ENCODE peak calls at places on chromosome 13, in four cellular contexts. B is thoracic aorta, Z is WTC11, H is pancreas. D is an unnamed sample.

GRCh38 chr13:28641600-28641926 is 17.4 kb upstream of the POMP start:
- DNase-seq in B (no peak), H (no peak), Z (no peak), D (no peak)

GRCh38 chr13:101979825-101980224 is 422.0 kb downstream of the FGF14 start:
- DNase-seq in Z (no peak), B (no peak), H (no peak), D (no peak)

GRCh38 chr13:29993716-29994488 is 143.5 kb upstream of the UBL3 start:
- DNase-seq in Z (no peak), B (no peak), H (no peak), D (no peak)

GRCh38 chr13:29449726-29450125 is 145.8 kb downstream of the SLC7A1 start:
- DNase-seq in H (no peak), B (no peak), Z (no peak), D (no peak)

GRCh38 chr13:97948041-97948440 is 5.4 kb upstream of the IPO5 start:
- DNase-seq in B (no peak), H (no peak), Z (no peak), D (no peak)

GRCh38 chr13:51625555-51626345 is 41.5 kb downstream of the WDFY2 start:
- DNase-seq in B (no peak), H (peak; percentile 75), Z (no peak), D (no peak)

GRCh38 chr13:23899555-23899954 is 2.3 kb upstream of the C1QTNF9B start:
- DNase-seq in H (no peak), B (no peak), Z (no peak), D (no peak)

GRCh38 chr13:73718248-73718647 is 416.0 kb downstream of the KLF12 start:
- DNase-seq in Z (no peak), B (no peak), H (no peak), D (no peak)

GRCh38 chr13:71621152-71622124 is 245.6 kb downstream of the DACH1 start:
- DNase-seq in H (no peak), B (no peak), Z (no peak), D (no peak)

GRCh38 chr13:84443463-84443862 is 561.2 kb upstream of the SLITRK1 start:
- DNase-seq in B (no peak), H (no peak), Z (no peak), D (no peak)

GRCh38 chr13:86892330-86892729 is 778.8 kb upstream of the SLITRK5 start:
- DNase-seq in B (no peak), Z (no peak), H (no peak), D (no peak)

GRCh38 chr13:66159526-66159925 is 1070.6 kb downstream of the PCDH9 start:
- DNase-seq in H (no peak), Z (no peak), B (no peak), D (no peak)

GRCh38 chr13:50127017-50127725 is 111.9 kb downstream of the KCNRG start:
- DNase-seq in Z (peak; percentile 44), B (no peak), H (peak; percentile 65), D (peak; percentile 26)

GRCh38 chr13:49448753-49449152 is 4.7 kb downstream of the SETDB2 start:
- DNase-seq in H (no peak), Z (no peak), B (no peak), D (no peak)

GRCh38 chr13:32779119-32779518 is 192.9 kb downstream of the PDS5B start:
- DNase-seq in B (no peak), Z (no peak), H (no peak), D (no peak)

GRCh38 chr13:77507931-77508776 is 27.4 kb upstream of the SCEL start:
- DNase-seq in B (no peak), Z (no peak), H (no peak), D (no peak)

GRCh38 chr13:77503398-77503797 is 32.1 kb upstream of the SCEL start:
- DNase-seq in Z (no peak), H (no peak), B (no peak), D (no peak)

GRCh38 chr13:77510156-77510555 is 25.4 kb upstream of the SCEL start:
- DNase-seq in B (no peak), Z (no peak), H (no peak), D (no peak)

GRCh38 chr13:77509221-77509620 is 26.3 kb upstream of the SCEL start:
- DNase-seq in B (no peak), Z (no peak), H (no peak), D (no peak)

DNA sequence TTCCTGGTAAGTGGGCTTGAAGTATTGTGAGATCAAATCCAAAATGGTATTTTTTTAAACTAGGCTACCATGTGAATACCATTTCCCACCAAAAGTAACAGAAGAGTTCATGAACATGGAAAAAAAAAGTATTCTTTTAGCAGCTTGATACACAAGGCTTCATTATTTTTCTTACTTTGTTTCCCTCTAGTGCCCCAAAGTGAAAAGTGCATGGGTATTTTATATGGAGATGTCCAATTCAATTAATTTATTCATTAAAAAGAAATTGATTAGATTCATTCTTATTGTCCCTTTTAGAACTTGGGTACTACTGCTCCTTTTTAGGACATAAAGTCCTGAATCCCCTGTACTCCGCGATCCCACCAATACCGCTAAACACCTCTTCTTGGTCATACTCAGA is 28.6 kb upstream of the SCEL start:
- DNase-seq in Z (no peak), H (no peak), B (no peak), D (no peak)
- TF ChIP-seq CTCF in Z (no peak), H (no peak), B (peak; percentile 27), D (peak; percentile 15)

DNA sequence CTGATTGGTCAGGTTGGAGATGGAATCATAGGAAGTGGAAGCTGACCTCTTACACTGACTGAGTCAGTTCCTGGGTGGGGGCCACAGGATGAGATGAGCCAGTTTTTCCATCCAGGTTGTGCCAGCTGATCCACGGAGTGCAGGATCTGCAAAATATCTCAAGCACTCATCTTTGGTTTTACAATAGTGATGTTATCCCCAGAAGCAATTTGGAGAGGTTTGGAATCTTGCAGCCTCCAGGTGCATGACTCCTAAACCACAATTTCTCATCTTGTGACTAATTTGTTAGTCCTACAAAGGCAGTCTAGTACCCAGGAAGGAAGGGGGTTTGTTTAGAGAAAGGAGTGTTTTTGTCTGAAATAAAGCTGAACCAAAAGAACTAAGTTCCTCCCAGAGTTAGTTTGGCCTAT is 212.8 kb downstream of the SLITRK6 start:
- DNase-seq in Z (no peak), B (no peak), H (no peak), D (no peak)
- TF ChIP-seq CTCF in Z (no peak), B (no peak), H (no peak), D (no peak)

DNA sequence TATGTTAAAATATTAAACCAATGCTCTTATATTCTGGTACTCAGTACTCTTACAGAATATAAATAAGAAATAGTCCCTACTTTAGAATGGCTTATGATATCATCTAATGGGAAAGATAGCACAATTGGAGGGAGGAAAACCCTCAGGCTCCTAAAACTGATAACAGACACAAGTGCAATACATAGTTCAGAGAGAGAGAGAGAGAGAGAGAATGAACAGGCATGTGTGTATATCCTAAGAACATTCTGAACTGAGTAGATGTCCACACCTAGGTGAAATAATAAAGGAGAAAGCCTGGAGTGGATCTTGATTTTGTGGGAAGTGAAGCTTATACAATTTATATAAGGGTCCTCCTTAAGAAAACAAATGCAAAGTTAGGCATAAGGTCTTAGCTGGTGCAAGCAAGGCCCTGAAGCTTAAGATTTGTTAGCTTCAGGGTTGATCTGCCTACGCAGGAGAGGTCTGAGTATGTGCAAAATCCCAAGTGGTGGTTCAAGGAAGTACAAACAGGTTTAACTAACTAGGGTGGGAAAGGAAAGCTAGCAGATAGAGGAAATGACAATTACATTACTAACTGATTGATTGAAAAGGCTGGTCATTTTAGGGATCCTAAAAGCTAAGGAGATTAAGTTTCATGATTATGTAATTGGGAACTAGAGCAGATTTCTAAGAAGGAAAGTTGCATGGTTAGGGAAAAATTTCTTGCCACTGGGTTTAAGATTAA is 53.3 kb downstream of the SOX21 start:
- DNase-seq in B (no peak), H (no peak), Z (no peak), D (no peak)
- TF ChIP-seq CTCF in B (no peak), H (no peak), Z (no peak), D (no peak)

DNA sequence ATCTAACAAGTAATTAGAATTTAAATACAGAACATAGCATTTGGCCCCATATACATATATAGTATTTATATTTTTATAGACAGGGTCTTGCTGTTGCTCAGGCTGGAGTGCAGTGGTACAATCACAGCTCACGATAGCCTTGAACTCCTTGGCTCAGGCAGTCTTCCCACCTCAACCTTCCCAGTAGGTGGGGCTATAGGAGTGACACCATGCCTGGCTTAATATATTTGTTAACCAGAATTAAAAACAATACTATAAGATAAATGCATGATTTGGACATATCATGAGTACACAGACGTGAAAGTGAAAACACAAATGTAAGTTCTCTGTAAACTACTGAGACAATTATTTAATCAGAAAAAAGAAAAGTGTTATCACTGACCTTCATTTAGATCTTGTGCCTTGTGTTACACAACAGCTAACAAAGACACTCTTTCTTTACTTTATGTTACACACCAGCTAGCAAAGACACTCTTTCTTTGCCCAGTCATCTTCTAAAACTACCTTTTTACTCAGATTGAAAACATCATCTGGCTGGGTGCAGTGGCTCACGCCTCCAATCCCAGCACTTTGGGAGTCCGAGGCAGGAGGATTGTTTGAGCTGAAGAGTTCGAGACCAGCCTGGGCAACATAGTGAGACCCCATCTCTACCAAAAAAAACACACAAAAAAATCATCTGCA is 22.6 kb downstream of the CARS2 start:
- DNase-seq in H (no peak), B (no peak), Z (no peak), D (no peak)
- TF ChIP-seq CTCF in H (peak; percentile 59), B (no peak), Z (no peak), D (peak; percentile 37)

DNA sequence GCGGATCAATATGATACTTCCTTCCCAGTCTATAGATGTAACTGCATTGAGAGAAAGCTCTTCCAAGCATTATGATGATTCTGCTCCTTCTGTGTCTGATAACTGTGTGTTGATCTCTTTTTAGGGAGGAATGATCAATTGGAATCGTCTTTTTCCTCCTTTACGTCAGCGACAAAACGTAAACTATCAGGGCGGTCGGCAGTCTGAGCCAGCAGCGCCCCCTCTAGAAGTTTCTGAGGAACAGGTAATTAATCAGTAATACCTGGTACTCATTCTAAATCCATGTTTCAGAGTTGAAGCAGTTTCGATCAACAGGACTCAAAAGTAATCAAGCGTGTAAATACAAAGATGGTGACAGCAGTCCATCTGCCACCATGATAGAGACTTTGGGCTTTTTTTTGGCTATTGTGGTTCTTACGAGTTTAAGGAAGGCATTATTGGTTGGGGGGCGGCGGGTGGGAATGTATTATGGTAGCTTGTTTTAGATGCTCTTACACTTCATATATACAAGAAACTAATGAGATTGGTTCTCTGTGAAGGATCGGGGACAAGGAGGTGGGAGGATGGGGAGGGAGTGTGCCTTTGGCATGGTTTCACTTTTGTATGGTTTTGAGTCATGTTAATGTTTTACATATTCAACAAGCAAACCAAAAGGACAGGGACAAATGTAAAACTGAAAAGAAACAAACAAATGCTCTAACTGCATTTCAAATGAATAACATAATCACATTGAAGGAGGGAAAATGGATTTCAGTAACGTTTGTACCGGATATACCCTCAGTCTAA is 60.7 kb upstream of the GPR183 start:
- DNase-seq in B (no peak), H (no peak), Z (no peak), D (no peak)
- TF ChIP-seq CTCF in B (no peak), H (no peak), Z (no peak), D (no peak)

GRCh38 chr13:27424246-27425150 is at the start of gene GTF3A:
- DNase-seq in B (peak; percentile 28), H (peak; percentile 93), Z (peak; percentile 78), D (peak; percentile 86)

GRCh38 chr13:27427663-27428062 is 3.2 kb downstream of the GTF3A start:
- DNase-seq in Z (no peak), H (no peak), B (no peak), D (no peak)

GRCh38 chr13:27428160-27428559 is 3.7 kb downstream of the GTF3A start:
- DNase-seq in Z (no peak), H (no peak), B (no peak), D (no peak)

GRCh38 chr13:27425151-27425917 is 915 bp downstream of the GTF3A start:
- DNase-seq in B (no peak), Z (no peak), H (no peak), D (no peak)

GRCh38 chr13:27425918-27426630 is 1.7 kb downstream of the GTF3A start:
- DNase-seq in B (peak; percentile 30), H (no peak), Z (peak; percentile 29), D (peak; percentile 41)
- TF ChIP-seq CTCF in B (no peak), H (peak; percentile 10), Z (no peak), D (peak; percentile 11)